ENCODE peak calls at places on chromosomes 7 and 10, in five cellular contexts. D is PC-3; A is CD8-positive, alpha-beta memory T cell; H is heart left ventricle; O is H1. Q is an unnamed sample. For H3K4me1, the result is how much of the 10 kb centered on the place peaks cover.

GRCh38 chr7:22939842-22940241 is 74.1 kb downstream of the HYCC1 start:
- DNase-seq in D (no peak), A (no peak), H (no peak), O (no peak), Q (no peak)

GRCh38 chr7:115683093-115683492 is 347.5 kb downstream of the TFEC start:
- DNase-seq in D (no peak), A (no peak), H (no peak), O (no peak), Q (no peak)

GRCh38 chr10:131445623-131446022 is 134.1 kb upstream of the TCERG1L start:
- DNase-seq in D (no peak), A (no peak), H (no peak), O (peak), Q (no peak)

GRCh38 chr10:125531470-125531869 is 151.5 kb downstream of the TEX36 start:
- DNase-seq in D (no peak), A (no peak), H (no peak), O (no peak), Q (no peak)

GRCh38 chr7:45259966-45260646 is 102.5 kb downstream of the RAMP3 start:
- DNase-seq in D (peak), A (peak), H (peak), O (peak), Q (peak)

GRCh38 chr10:47278152-47278473 is 21.9 kb upstream of the GDF10 start:
- DNase-seq in D (no peak), A (no peak), H (no peak), O (no peak), Q (no peak)

GRCh38 chr7:67631496-67631895 is 634.9 kb downstream of the TYW1 start:
- DNase-seq in D (no peak), A (no peak), H (no peak), O (no peak), Q (no peak)

GRCh38 chr7:69228212-69228811 is 370.0 kb upstream of the AUTS2 start:
- DNase-seq in D (no peak), A (no peak), H (no peak), O (no peak), Q (no peak)

GRCh38 chr10:5829267-5829666 is 16.0 kb upstream of the GDI2 start:
- DNase-seq in D (no peak), A (no peak), H (no peak), O (no peak), Q (no peak)

GRCh38 chr7:31885160-31885559 is 185.0 kb downstream of the PDE1C start:
- DNase-seq in D (no peak), A (no peak), H (no peak), O (no peak), Q (no peak)

GRCh38 chr7:152185514-152185913 is 160.0 kb downstream of the GALNT11 start:
- DNase-seq in D (no peak), A (no peak), H (no peak), O (no peak), Q (no peak)

GRCh38 chr7:83796760-83797159 is 147.8 kb upstream of the SEMA3E start:
- DNase-seq in D (no peak), A (no peak), H (no peak), O (no peak), Q (no peak)

GRCh38 chr10:26378763-26379361 is 59.3 kb upstream of the APBB1IP start:
- DNase-seq in D (no peak), A (no peak), H (no peak), O (no peak), Q (no peak)

GRCh38 chr10:1253476-1254353 is 197.5 kb downstream of the WDR37 start:
- DNase-seq in D (no peak), A (no peak), H (no peak), O (no peak), Q (no peak)

GRCh38 chr10:14573666-14574261 is 200.9 kb downstream of the FAM107B start:
- DNase-seq in D (peak), A (no peak), H (no peak), O (no peak), Q (no peak)

GRCh38 chr10:38094923-38095574 is 912 bp downstream of the ZNF37A start:
- DNase-seq in D (no peak), A (no peak), H (no peak), O (peak), Q (no peak)

GRCh38 chr7:157446322-157446721 is 109.5 kb downstream of the DNAJB6 start:
- DNase-seq in D (no peak), A (no peak), H (no peak), O (no peak), Q (peak)

GRCh38 chr10:75208177-75208576 is 2.4 kb upstream of the VDAC2 start:
- DNase-seq in D (peak), A (no peak), H (no peak), O (no peak), Q (no peak)

GRCh38 chr10:129963831-129964501 is at the start of gene EBF3:
- DNase-seq in D (peak), A (peak), H (peak), O (peak), Q (peak)

GRCh38 chr10:7410800-7411670 is at the start of gene SFMBT2:
- DNase-seq in D (peak), A (peak), H (peak), O (peak), Q (peak)

GRCh38 chr7:74002474-74003017 is 25.4 kb upstream of the ELN start:
- DNase-seq in D (peak), A (no peak), H (peak), O (no peak), Q (peak)

GRCh38 chr10:44989621-44990301 is 11.0 kb upstream of the ZNF22 start:
- DNase-seq in D (no peak), A (no peak), H (no peak), O (peak), Q (no peak)

GRCh38 chr10:114526112-114526496 is 121.8 kb upstream of the AFAP1L2 start:
- DNase-seq in D (no peak), A (no peak), H (no peak), O (no peak), Q (no peak)

GRCh38 chr10:86678999-86679792 is 10.9 kb downstream of the LDB3 start:
- DNase-seq in D (no peak), A (no peak), H (no peak), O (no peak), Q (no peak)

GRCh38 chr10:124511205-124512039 is 49.8 kb downstream of the LHPP start:
- DNase-seq in D (no peak), A (no peak), H (no peak), O (no peak), Q (no peak)

DNA sequence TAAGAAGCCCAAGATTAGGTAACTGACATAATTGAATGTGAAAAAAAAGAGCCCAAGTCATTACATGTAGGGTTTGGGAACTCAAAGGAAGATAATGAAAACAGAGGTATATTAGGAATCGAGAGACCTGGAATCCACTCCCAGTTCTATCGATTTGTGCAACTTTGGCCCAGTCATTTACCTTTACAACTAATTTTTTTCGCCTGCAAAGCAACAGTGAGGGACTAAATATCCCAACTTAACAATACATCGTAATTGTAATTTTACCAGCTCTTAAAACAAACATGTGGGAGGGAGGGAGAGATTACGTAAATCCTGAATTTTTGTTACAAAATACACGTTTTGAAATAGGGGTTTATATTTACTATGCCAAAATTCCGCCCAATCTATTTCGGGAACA is 1.4 kb downstream of the MINDY3 start:
- DNase-seq in D (no peak), A (no peak), H (no peak), O (no peak), Q (no peak)
- H3K4me1 ChIP-seq in D (under half), A (under half), H (under half), O (under half), Q (under half)

GRCh38 chr10:132590752-132591121 is 53.1 kb downstream of the INPP5A start:
- DNase-seq in D (no peak), A (no peak), H (no peak), O (no peak), Q (no peak)

GRCh38 chr10:132588301-132589013 is 50.9 kb downstream of the INPP5A start:
- DNase-seq in D (no peak), A (no peak), H (no peak), O (no peak), Q (peak)

GRCh38 chr10:132589681-132590080 is 52.1 kb downstream of the INPP5A start:
- DNase-seq in D (no peak), A (no peak), H (no peak), O (no peak), Q (no peak)

GRCh38 chr10:132590094-132590751 is 52.6 kb downstream of the INPP5A start:
- DNase-seq in D (no peak), A (no peak), H (no peak), O (no peak), Q (no peak)

DNA sequence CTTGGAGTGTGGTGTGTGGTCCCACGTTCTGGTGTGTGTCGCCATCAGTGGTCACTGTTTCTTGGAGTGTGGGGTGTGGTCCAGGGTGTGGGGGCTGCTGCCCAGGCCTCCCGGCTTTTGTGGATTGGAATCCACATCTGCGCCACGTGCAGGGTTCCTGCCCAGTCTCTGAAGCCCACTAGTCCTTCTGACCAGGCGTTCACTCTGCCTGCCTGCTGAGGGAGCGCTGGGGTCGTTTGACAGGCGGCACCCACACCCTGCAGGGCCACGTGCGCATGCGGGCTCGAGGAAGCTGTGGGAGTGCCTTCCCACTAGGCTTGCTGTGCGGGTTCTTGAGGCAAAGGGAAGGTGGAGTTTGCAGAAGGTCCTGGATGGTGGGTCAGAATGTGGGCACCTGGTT is 51.4 kb downstream of the INPP5A start:
- DNase-seq in D (no peak), A (no peak), H (no peak), O (no peak), Q (no peak)
- H3K4me3 ChIP-seq in D (no peak), A (no peak), H (no peak), O (no peak), Q (no peak)

GRCh38 chr10:110212119-110213006 is 5.0 kb downstream of the MXI1 start:
- DNase-seq in D (no peak), A (no peak), H (no peak), O (peak), Q (peak)
- H3K4me1 ChIP-seq in D (under half), A (under half), H (half or more), O (under half), Q (under half)

DNA sequence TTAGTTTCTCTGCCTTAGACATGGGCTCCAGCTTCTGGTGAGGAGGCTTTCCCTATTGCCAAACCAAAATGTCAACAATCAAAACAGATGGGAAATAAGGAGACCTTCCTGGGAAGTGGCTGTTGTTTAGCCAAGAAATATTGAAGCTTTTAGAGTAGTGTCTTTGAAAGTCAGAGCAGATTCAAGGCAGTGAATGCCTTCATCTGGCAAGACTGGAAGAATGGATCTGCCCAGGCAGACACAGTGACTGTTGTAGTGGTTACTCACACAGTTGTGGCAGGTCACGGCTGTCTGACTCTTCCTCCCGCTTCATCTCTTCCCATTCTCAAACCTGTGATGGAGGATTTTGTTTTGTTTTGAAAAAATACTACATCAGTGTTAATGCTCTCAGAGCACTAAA is 154.1 kb upstream of the ADO start:
- DNase-seq in D (no peak), A (no peak), H (no peak), O (no peak), Q (no peak)
- H3K4me3 ChIP-seq in D (no peak), A (no peak), H (no peak), O (no peak), Q (no peak)

DNA sequence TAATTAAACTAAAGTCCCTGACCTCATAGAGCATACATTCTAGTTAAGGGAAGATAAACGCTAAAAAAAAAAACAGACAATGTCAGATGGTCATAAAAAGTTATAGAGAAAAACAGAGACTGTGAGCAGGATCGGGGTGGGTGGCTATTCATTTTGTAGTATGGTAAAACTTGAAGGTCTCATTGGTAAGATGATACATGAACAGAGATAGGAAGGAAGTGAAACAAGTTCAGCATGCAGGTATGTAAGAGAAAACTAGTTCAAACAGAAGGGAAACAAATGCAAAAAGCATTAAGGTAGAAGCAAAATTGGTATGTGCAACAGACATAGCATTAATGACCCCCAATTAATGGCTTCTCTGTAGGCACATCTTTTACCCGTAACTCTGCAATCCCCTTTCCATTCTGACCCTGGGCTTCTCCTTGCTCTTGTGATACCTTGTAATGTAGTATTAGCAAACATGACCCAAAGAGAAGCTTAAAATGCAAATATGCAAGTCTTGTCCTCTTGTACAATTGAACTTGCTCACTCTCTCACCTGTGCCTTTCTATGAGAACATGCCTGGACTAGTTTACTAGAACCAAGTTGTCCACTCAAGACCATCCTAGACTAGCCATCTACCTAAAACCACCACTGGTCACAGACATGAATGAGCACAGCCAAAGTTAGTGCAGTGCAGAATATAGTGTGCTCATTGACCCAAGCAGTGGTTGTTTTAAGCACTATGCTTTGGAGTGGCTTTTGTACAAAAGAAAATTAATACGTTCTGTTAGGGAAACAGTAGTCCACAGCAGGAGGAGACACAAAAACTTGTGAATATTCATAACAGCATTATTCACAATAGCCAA is 57.0 kb downstream of the BRAF start:
- DNase-seq in D (no peak), A (no peak), H (no peak), O (no peak), Q (no peak)
- H3K4me1 ChIP-seq in D (under half), A (under half), H (under half), O (under half), Q (under half)

DNA sequence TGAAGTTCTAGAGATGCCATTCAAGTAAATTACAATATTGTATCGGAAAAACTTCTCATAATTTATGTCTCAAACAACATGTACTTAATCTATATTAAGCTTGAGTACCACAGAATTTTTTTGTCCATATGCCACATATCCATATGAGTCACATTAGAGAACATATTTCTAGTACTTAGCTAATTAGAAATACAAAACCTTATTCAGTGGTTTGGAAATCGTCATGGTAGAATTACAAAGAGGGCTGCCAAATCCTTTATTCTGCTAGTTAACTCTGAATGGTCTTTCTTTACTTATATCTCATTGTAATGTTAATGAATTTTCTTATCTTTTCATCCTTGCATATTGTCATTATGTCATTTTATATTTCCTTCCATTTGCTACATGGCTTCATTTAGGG is 9.0 kb upstream of the VIM start:
- DNase-seq in D (no peak), A (no peak), H (no peak), O (no peak), Q (no peak)
- H3K4me3 ChIP-seq in D (no peak), A (no peak), H (no peak), O (no peak), Q (no peak)

GRCh38 chr10:96579133-96579532 is 7.7 kb downstream of the TM9SF3 start:
- DNase-seq in D (no peak), A (no peak), H (no peak), O (no peak), Q (no peak)
- H3K4me1 ChIP-seq in D (under half), A (half or more), H (half or more), O (under half), Q (half or more)